ENCODE peak calls at places on chromosomes 1 and 21, in seven cellular contexts. A is astrocyte, D is HT1080, U is astrocyte of the hippocampus, E is GM19239, G is RPMI7951, B is PC-3. F is an unnamed sample.

GRCh38 chr1:62356257-62356835 is 37.1 kb upstream of the KANK4 start:
- DNase-seq in G (peak), B (peak), U (peak), E (no peak), A (peak), D (peak), F (peak)

GRCh38 chr1:53949651-53950050 is 3.5 kb downstream of the LRRC42 start:
- DNase-seq in B (no peak), A (no peak), U (no peak), E (no peak), G (no peak), D (no peak), F (no peak)

GRCh38 chr1:154607084-154607747 is 770 bp downstream of the ADAR start:
- DNase-seq in B (peak), U (peak), D (peak), E (no peak), G (peak), A (peak), F (peak)

GRCh38 chr1:204713541-204713940 is 28.0 kb upstream of the LRRN2 start:
- DNase-seq in U (no peak), D (no peak), B (no peak), E (no peak), G (no peak), A (no peak), F (no peak)

GRCh38 chr1:54791880-54792522 is 9.1 kb downstream of the TTC22 start:
- DNase-seq in E (no peak), U (peak), G (peak), D (peak), A (no peak), B (peak), F (no peak)

GRCh38 chr1:14323665-14324630 is 274.5 kb upstream of the KAZN start:
- DNase-seq in B (no peak), E (no peak), U (no peak), A (no peak), D (no peak), G (no peak), F (no peak)

GRCh38 chr1:51324271-51325010 is 5.9 kb downstream of the TTC39A start:
- DNase-seq in U (peak), A (no peak), D (no peak), G (no peak), B (no peak), E (no peak), F (no peak)

GRCh38 chr1:214449371-214449770 is 102.0 kb downstream of the PTPN14 start:
- DNase-seq in E (no peak), D (no peak), G (no peak), A (no peak), B (no peak), U (no peak), F (no peak)

GRCh38 chr1:35475356-35475755 is 81.8 kb downstream of the KIAA0319L start:
- DNase-seq in E (no peak), B (no peak), D (no peak), A (peak), G (no peak), U (no peak), F (no peak)

GRCh38 chr1:84107955-84108354 is 36.1 kb upstream of the PRKACB start:
- DNase-seq in B (no peak), U (no peak), G (no peak), A (no peak), D (no peak), E (no peak), F (no peak)

GRCh38 chr1:26336477-26337205 is 17.3 kb downstream of the CRYBG2 start:
- DNase-seq in G (no peak), E (peak), B (peak), U (peak), D (no peak), A (no peak), F (peak)

GRCh38 chr21:26888256-26888655 is 43.0 kb upstream of the ADAMTS1 start:
- DNase-seq in A (peak), E (no peak), B (no peak), U (peak), G (no peak), D (no peak), F (no peak)

GRCh38 chr1:165773324-165773965 is 4.8 kb upstream of the TMCO1 start:
- DNase-seq in A (peak), E (no peak), G (peak), D (peak), U (peak), B (peak), F (peak)

F was measured in GM23248.